ENCODE peak calls at places on chromosomes 7 and 10, in nine cellular contexts. J is body of pancreas, S is lung, B is endodermal cell, V is mucosa of descending colon, E is left ventricle myocardium inferior, D is HepG2, X is right atrium auricular region, P is Karpas-422. W is an unnamed sample. For H3K4me1, the result is how much of the 10 kb centered on the place peaks cover.

GRCh38 chr7:61111-61510 is 131.3 kb upstream of the FAM20C start:
- DNase-seq in J (peak), S (no peak), B (no peak), V (no peak), E (no peak), D (no peak), X (no peak), P (no peak), W (no peak)

GRCh38 chr10:130013938-130014733 is 50.1 kb upstream of the EBF3 start:
- DNase-seq in J (no peak), S (peak), B (no peak), V (no peak), E (no peak), D (no peak), X (peak), P (no peak), W (no peak)

GRCh38 chr7:97145068-97145467 is 27.6 kb downstream of the SDHAF3 start:
- DNase-seq in J (no peak), S (no peak), B (no peak), V (no peak), E (no peak), D (peak), X (no peak), P (peak), W (no peak)

GRCh38 chr10:8042032-8042863 is 12.2 kb upstream of the GATA3 start:
- DNase-seq in J (no peak), S (no peak), B (peak), V (no peak), E (no peak), D (no peak), X (no peak), P (no peak), W (no peak)

GRCh38 chr7:34949356-34949755 is 87.9 kb downstream of the DPY19L1 start:
- DNase-seq in J (no peak), S (no peak), B (no peak), V (no peak), E (no peak), D (no peak), X (no peak), P (no peak), W (no peak)

GRCh38 chr7:87735360-87735759 is 107.2 kb downstream of the RUNDC3B start:
- DNase-seq in J (no peak), S (no peak), B (no peak), V (no peak), E (no peak), D (no peak), X (no peak), P (no peak), W (no peak)

GRCh38 chr10:7649673-7650330 is 17.0 kb downstream of the ITIH5 start:
- DNase-seq in J (no peak), S (no peak), B (no peak), V (no peak), E (no peak), D (no peak), X (no peak), P (no peak), W (no peak)

GRCh38 chr10:132698761-132699391 is 87.1 kb downstream of the NKX6-2 start:
- DNase-seq in J (peak), S (no peak), B (peak), V (peak), E (peak), D (no peak), X (no peak), P (no peak), W (no peak)

GRCh38 chr10:24034571-24034970 is 174.4 kb upstream of the KIAA1217 start:
- DNase-seq in J (peak), S (no peak), B (no peak), V (no peak), E (peak), D (no peak), X (no peak), P (no peak), W (no peak)

GRCh38 chr10:86654411-86655172 is at the start of gene OPN4:
- DNase-seq in J (no peak), S (no peak), B (peak), V (no peak), E (no peak), D (no peak), X (no peak), P (no peak), W (peak)

GRCh38 chr7:157796846-157797245 is 460.0 kb downstream of the DNAJB6 start:
- DNase-seq in J (no peak), S (no peak), B (no peak), V (no peak), E (no peak), D (no peak), X (no peak), P (no peak), W (no peak)

GRCh38 chr7:25951414-25952276 is 200.4 kb upstream of the NFE2L3 start:
- DNase-seq in J (peak), S (peak), B (peak), V (peak), E (no peak), D (no peak), X (no peak), P (peak), W (no peak)

GRCh38 chr10:122476034-122476695 is 14.8 kb downstream of the HTRA1 start:
- DNase-seq in J (no peak), S (no peak), B (peak), V (no peak), E (no peak), D (no peak), X (no peak), P (no peak), W (no peak)

GRCh38 chr10:3467052-3467906 is 294.7 kb upstream of the PITRM1 start:
- DNase-seq in J (peak), S (peak), B (peak), V (peak), E (peak), D (no peak), X (peak), P (no peak), W (no peak)

GRCh38 chr7:149496642-149497391 is 792 bp downstream of the ZNF746 start:
- DNase-seq in J (peak), S (peak), B (peak), V (peak), E (peak), D (no peak), X (no peak), P (peak), W (peak)

GRCh38 chr7:124257638-124258308 is 224.9 kb upstream of the TMEM229A start:
- DNase-seq in J (no peak), S (no peak), B (no peak), V (no peak), E (no peak), D (no peak), X (no peak), P (no peak), W (no peak)

GRCh38 chr10:18364987-18365775 is 225.0 kb downstream of the CACNB2 start:
- DNase-seq in J (no peak), S (no peak), B (no peak), V (no peak), E (no peak), D (no peak), X (no peak), P (no peak), W (no peak)

GRCh38 chr7:26100940-26101339 is 51.1 kb upstream of the NFE2L3 start:
- DNase-seq in J (no peak), S (no peak), B (peak), V (no peak), E (no peak), D (no peak), X (no peak), P (no peak), W (no peak)

GRCh38 chr7:56091591-56091990 is 1.2 kb downstream of the PHKG1 start:
- DNase-seq in J (no peak), S (no peak), B (no peak), V (no peak), E (peak), D (no peak), X (peak), P (no peak), W (no peak)

GRCh38 chr7:116741625-116742316 is 69.8 kb downstream of the MET start:
- DNase-seq in J (no peak), S (no peak), B (no peak), V (no peak), E (no peak), D (peak), X (no peak), P (no peak), W (no peak)

GRCh38 chr10:96339956-96340904 is 18.6 kb downstream of the OPALIN start:
- DNase-seq in J (peak), S (peak), B (peak), V (peak), E (peak), D (peak), X (no peak), P (peak), W (peak)

GRCh38 chr10:48291190-48291589 is 15.3 kb upstream of the MAPK8 start:
- DNase-seq in J (no peak), S (no peak), B (no peak), V (no peak), E (no peak), D (peak), X (no peak), P (no peak), W (no peak)

GRCh38 chr10:24556746-24557742 is 166.6 kb downstream of the ARHGAP21 start:
- DNase-seq in J (peak), S (no peak), B (peak), V (no peak), E (no peak), D (peak), X (peak), P (peak), W (no peak)

GRCh38 chr10:91843083-91843482 is 44.9 kb downstream of the TNKS2 start:
- DNase-seq in J (no peak), S (no peak), B (no peak), V (no peak), E (no peak), D (no peak), X (no peak), P (no peak), W (no peak)

GRCh38 chr10:8473205-8473604 is 418.7 kb downstream of the GATA3 start:
- DNase-seq in J (no peak), S (no peak), B (no peak), V (no peak), E (no peak), D (no peak), X (no peak), P (no peak), W (no peak)

GRCh38 chr7:98837632-98837972 is 32.2 kb downstream of the TMEM130 start:
- DNase-seq in J (no peak), S (no peak), B (no peak), V (no peak), E (no peak), D (no peak), X (no peak), P (no peak), W (no peak)

GRCh38 chr7:85908051-85908450 is 721.2 kb upstream of the SEMA3D start:
- DNase-seq in J (no peak), S (no peak), B (no peak), V (no peak), E (no peak), D (no peak), X (no peak), P (no peak), W (no peak)

GRCh38 chr10:132880148-132880981 is 62.0 kb downstream of the CFAP46 start:
- DNase-seq in J (no peak), S (no peak), B (peak), V (peak), E (no peak), D (no peak), X (no peak), P (no peak), W (no peak)

GRCh38 chr7:135774284-135774683 is 25.7 kb upstream of the FAM180A start:
- DNase-seq in J (peak), S (peak), B (no peak), V (no peak), E (no peak), D (peak), X (peak), P (no peak), W (no peak)

GRCh38 chr10:34137955-34138354 is 677.1 kb downstream of the PARD3 start:
- DNase-seq in J (no peak), S (no peak), B (no peak), V (no peak), E (no peak), D (no peak), X (no peak), P (no peak), W (no peak)

GRCh38 chr7:112485766-112486165 is 5.0 kb downstream of the LSMEM1 start:
- DNase-seq in J (no peak), S (no peak), B (no peak), V (no peak), E (no peak), D (no peak), X (no peak), P (no peak), W (no peak)

GRCh38 chr10:66931340-66931948 is 5.6 kb downstream of the LRRTM3 start:
- DNase-seq in J (no peak), S (no peak), B (no peak), V (no peak), E (no peak), D (peak), X (no peak), P (peak), W (peak)

GRCh38 chr7:1853619-1854520 is 183.8 kb downstream of the ELFN1 start:
- DNase-seq in J (peak), S (no peak), B (peak), V (peak), E (peak), D (no peak), X (no peak), P (no peak), W (peak)

GRCh38 chr7:81331061-81332018 is 412.5 kb upstream of the SEMA3C start:
- DNase-seq in J (no peak), S (no peak), B (no peak), V (no peak), E (no peak), D (no peak), X (no peak), P (no peak), W (no peak)

GRCh38 chr7:155814569-155815276 is 2.5 kb upstream of the SHH start:
- DNase-seq in J (no peak), S (no peak), B (peak), V (no peak), E (no peak), D (no peak), X (no peak), P (no peak), W (no peak)

GRCh38 chr10:26216949-26217395 is 398 bp downstream of the GAD2 start:
- DNase-seq in J (no peak), S (no peak), B (no peak), V (no peak), E (no peak), D (no peak), X (no peak), P (no peak), W (no peak)
- H3K4me3 ChIP-seq in J (no peak), S (no peak), B (peak), V (no peak), E (no peak), D (no peak), X (no peak), P (no peak), W (no peak)

DNA sequence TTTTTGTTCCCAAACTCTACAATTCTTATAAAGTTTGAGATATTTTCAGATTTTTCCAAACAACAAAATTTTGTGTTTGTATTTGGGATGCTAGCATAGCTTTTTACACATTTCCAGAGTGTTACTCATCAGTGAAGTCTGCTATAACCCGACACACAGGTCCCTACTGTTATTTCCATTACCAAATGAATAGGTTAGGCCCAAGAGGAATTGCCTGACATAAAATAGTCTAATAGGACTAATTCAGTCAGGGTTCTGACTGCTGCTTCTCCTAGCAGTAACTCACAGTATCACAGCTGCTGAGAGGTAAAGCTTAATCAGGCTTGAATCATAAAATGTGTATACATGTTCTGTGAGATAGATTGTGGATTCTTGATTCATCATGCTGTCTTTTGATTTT is 49.1 kb upstream of the STRIP2 start:
- DNase-seq in J (no peak), S (no peak), B (no peak), V (no peak), E (no peak), D (no peak), X (no peak), P (no peak), W (no peak)
- H3K4me1 ChIP-seq in J (under half), S (under half), B (under half), V (under half), E (under half), D (under half), X (under half), P (under half), W (under half)

GRCh38 chr7:122403113-122403512 is 98.6 kb upstream of the FEZF1 start:
- DNase-seq in J (no peak), S (no peak), B (no peak), V (no peak), E (no peak), D (no peak), X (no peak), P (no peak), W (no peak)

GRCh38 chr7:122397381-122397780 is 92.8 kb upstream of the FEZF1 start:
- DNase-seq in J (no peak), S (no peak), B (no peak), V (no peak), E (no peak), D (no peak), X (no peak), P (no peak), W (no peak)

GRCh38 chr7:122407195-122407594 is 102.6 kb upstream of the FEZF1 start:
- DNase-seq in J (no peak), S (no peak), B (no peak), V (no peak), E (no peak), D (no peak), X (no peak), P (no peak), W (no peak)

GRCh38 chr7:122402235-122402634 is 97.7 kb upstream of the FEZF1 start:
- DNase-seq in J (no peak), S (no peak), B (peak), V (no peak), E (no peak), D (no peak), X (no peak), P (no peak), W (no peak)
- H3K4me3 ChIP-seq in J (no peak), S (no peak), B (no peak), V (no peak), E (no peak), D (no peak), X (no peak), P (no peak), W (no peak)

GRCh38 chr7:128920913-128921582 is 10.5 kb upstream of the KCP start:
- DNase-seq in J (no peak), S (no peak), B (peak), V (no peak), E (no peak), D (no peak), X (no peak), P (no peak), W (no peak)

GRCh38 chr7:128923411-128923800 is 12.9 kb upstream of the KCP start:
- DNase-seq in J (no peak), S (no peak), B (peak), V (no peak), E (no peak), D (no peak), X (no peak), P (no peak), W (no peak)

GRCh38 chr7:128921866-128922440 is 11.4 kb upstream of the KCP start:
- DNase-seq in J (no peak), S (no peak), B (peak), V (no peak), E (no peak), D (no peak), X (no peak), P (no peak), W (no peak)

GRCh38 chr7:128924706-128925588 is 12.8 kb upstream of the IRF5 start:
- DNase-seq in J (no peak), S (no peak), B (no peak), V (no peak), E (no peak), D (no peak), X (no peak), P (no peak), W (no peak)

GRCh38 chr7:128922496-128923410 is 12.2 kb upstream of the KCP start:
- DNase-seq in J (no peak), S (no peak), B (peak), V (no peak), E (no peak), D (no peak), X (no peak), P (no peak), W (no peak)
- H3K4me1 ChIP-seq in J (under half), S (under half), B (under half), V (under half), E (under half), D (under half), X (under half), P (under half), W (under half)

DNA sequence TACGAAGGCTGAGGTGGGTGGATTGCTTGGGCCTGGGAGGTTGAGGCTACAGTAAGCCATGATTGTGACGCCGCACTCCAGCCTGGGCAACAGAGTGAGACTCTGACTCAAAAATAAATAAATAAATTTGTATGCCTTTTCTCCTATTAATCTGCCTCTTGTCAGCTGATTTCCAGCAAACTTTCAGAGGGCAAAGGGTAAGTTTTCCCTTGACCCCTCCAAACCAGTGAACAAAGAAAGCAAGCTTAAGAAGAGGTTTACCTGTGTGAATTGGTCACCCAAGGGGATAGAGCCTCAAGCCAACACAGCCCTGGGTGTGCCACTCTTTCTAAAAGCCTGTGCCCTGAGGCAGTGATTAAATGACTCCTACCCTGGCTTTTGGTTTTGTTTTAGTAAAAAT is 30.8 kb downstream of the GOT1 start:
- DNase-seq in J (no peak), S (no peak), B (no peak), V (no peak), E (no peak), D (no peak), X (no peak), P (no peak), W (no peak)
- H3K4me3 ChIP-seq in J (no peak), S (no peak), B (no peak), V (no peak), E (no peak), D (no peak), X (no peak), P (no peak), W (no peak)

GRCh38 chr7:69775231-69775771 is 177.0 kb downstream of the AUTS2 start:
- DNase-seq in J (no peak), S (no peak), B (no peak), V (no peak), E (peak), D (no peak), X (peak), P (no peak), W (peak)
- H3K4me1 ChIP-seq in J (under half), S (under half), B (under half), V (under half), E (under half), D (under half), X (under half), P (under half), W (under half)

GRCh38 chr10:59870152-59870551 is 36.2 kb downstream of the CCDC6 start:
- DNase-seq in J (no peak), S (no peak), B (no peak), V (no peak), E (no peak), D (no peak), X (no peak), P (no peak), W (no peak)

GRCh38 chr10:59867590-59867989 is 38.8 kb downstream of the CCDC6 start:
- DNase-seq in J (no peak), S (no peak), B (no peak), V (no peak), E (no peak), D (peak), X (no peak), P (no peak), W (no peak)

GRCh38 chr10:59864141-59864962 is 42.0 kb downstream of the CCDC6 start:
- DNase-seq in J (no peak), S (no peak), B (no peak), V (no peak), E (no peak), D (no peak), X (no peak), P (no peak), W (no peak)

GRCh38 chr10:59868974-59869940 is 37.1 kb downstream of the CCDC6 start:
- DNase-seq in J (no peak), S (no peak), B (no peak), V (no peak), E (no peak), D (no peak), X (no peak), P (no peak), W (no peak)

DNA sequence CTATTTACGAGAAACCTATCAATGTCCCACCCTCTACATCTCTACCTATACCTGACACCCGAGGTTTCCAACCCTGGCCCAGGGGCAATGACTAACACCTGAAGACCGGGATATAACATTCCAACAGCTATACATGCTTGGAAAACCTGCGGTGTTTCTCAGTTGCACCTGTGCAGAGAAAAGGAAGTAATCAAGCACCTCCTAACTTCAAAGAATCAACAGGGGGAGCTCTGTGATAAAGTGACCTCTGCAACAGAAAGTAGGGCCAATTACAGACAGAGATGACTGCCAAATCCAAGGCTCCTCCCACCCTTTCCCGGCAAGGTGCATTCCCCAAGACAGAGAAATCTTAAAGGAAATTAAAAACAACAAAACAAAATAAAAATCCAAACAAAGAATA is 41.3 kb downstream of the CCDC6 start:
- DNase-seq in J (peak), S (peak), B (peak), V (peak), E (no peak), D (peak), X (no peak), P (peak), W (no peak)
- H3K4me3 ChIP-seq in J (no peak), S (no peak), B (no peak), V (no peak), E (no peak), D (no peak), X (no peak), P (no peak), W (no peak)

W was measured in BE2C.